ENCODE peak calls at places on chromosomes 5 and 9, in six cellular contexts. Y is choroid plexus epithelial cell, K is AG04449, S is pancreas, M is cardiac muscle cell, O is type B pancreatic cell. H is an unnamed sample.

GRCh38 chr9:107261106-107261505 is 22.0 kb upstream of the RAD23B start:
- DNase-seq in Y (no peak), K (no peak), S (no peak), M (no peak), O (no peak), H (no peak)

GRCh38 chr9:116550728-116551436 is 136.2 kb upstream of the TRIM32 start:
- DNase-seq in Y (peak), K (no peak), S (no peak), M (no peak), O (no peak), H (no peak)

GRCh38 chr9:3732077-3733038 is 206.6 kb upstream of the RFX3 start:
- DNase-seq in Y (peak), K (peak), S (peak), M (peak), O (no peak), H (no peak)

GRCh38 chr9:114180701-114181582 is 25.6 kb downstream of the COL27A1 start:
- DNase-seq in Y (peak), K (no peak), S (no peak), M (peak), O (no peak), H (no peak)

GRCh38 chr5:137336161-137336560 is 163.0 kb downstream of the SPOCK1 start:
- DNase-seq in Y (no peak), K (no peak), S (no peak), M (no peak), O (no peak), H (no peak)

GRCh38 chr9:114117996-114118830 is 19.1 kb upstream of the KIF12 start:
- DNase-seq in Y (no peak), K (no peak), S (peak), M (no peak), O (no peak), H (no peak)

GRCh38 chr5:80246995-80247729 is 8.7 kb downstream of the SERINC5 start:
- DNase-seq in Y (peak), K (peak), S (peak), M (peak), O (no peak), H (no peak)

GRCh38 chr5:139273322-139273571 is 20.3 kb upstream of the MATR3 start:
- DNase-seq in Y (no peak), K (no peak), S (no peak), M (peak), O (no peak), H (no peak)

GRCh38 chr9:131020388-131020787 is 11.4 kb downstream of the LAMC3 start:
- DNase-seq in Y (peak), K (peak), S (no peak), M (no peak), O (no peak), H (no peak)

GRCh38 chr9:123597926-123598556 is 242.0 kb downstream of the CRB2 start:
- DNase-seq in Y (no peak), K (no peak), S (no peak), M (no peak), O (no peak), H (peak)

GRCh38 chr9:128456613-128457061 is 831 bp downstream of the ODF2 start:
- DNase-seq in Y (peak), K (no peak), S (peak), M (peak), O (peak), H (peak)

GRCh38 chr5:57094753-57095683 is 78.8 kb upstream of the GPBP1 start:
- DNase-seq in Y (peak), K (no peak), S (no peak), M (no peak), O (no peak), H (peak)

GRCh38 chr5:96338624-96339023 is 94.4 kb downstream of the PCSK1 start:
- DNase-seq in Y (peak), K (no peak), S (peak), M (no peak), O (no peak), H (no peak)

GRCh38 chr9:121688149-121688680 is 36.8 kb downstream of the DAB2IP start:
- DNase-seq in Y (no peak), K (no peak), S (no peak), M (no peak), O (no peak), H (no peak)

GRCh38 chr9:107749787-107750444 is 260.3 kb upstream of the KLF4 start:
- DNase-seq in Y (peak), K (peak), S (peak), M (no peak), O (no peak), H (peak)

GRCh38 chr9:95447660-95448420 is 68.9 kb downstream of the PTCH1 start:
- DNase-seq in Y (no peak), K (no peak), S (no peak), M (peak), O (no peak), H (no peak)

GRCh38 chr9:137679249-137679648 is 60.4 kb downstream of the EHMT1 start:
- DNase-seq in Y (no peak), K (no peak), S (no peak), M (no peak), O (no peak), H (no peak)

GRCh38 chr9:35520404-35520790 is 30.5 kb downstream of the RUSC2 start:
- DNase-seq in Y (peak), K (no peak), S (no peak), M (no peak), O (no peak), H (no peak)

GRCh38 chr5:150107909-150108447 is 21.6 kb upstream of the CSF1R start:
- DNase-seq in Y (peak), K (peak), S (no peak), M (no peak), O (no peak), H (no peak)

GRCh38 chr5:43959148-43959547 is 356.2 kb downstream of the NNT start:
- DNase-seq in Y (no peak), K (no peak), S (no peak), M (no peak), O (no peak), H (no peak)

GRCh38 chr9:121508415-121508814 is 8.8 kb upstream of the GGTA1 start:
- DNase-seq in Y (no peak), K (no peak), S (no peak), M (no peak), O (no peak), H (no peak)

GRCh38 chr5:97090944-97091343 is 51.5 kb downstream of the LIX1 start:
- DNase-seq in Y (no peak), K (no peak), S (no peak), M (no peak), O (no peak), H (no peak)

GRCh38 chr5:89276566-89277305 is 393.8 kb upstream of the MEF2C start:
- DNase-seq in Y (peak), K (no peak), S (no peak), M (no peak), O (no peak), H (no peak)

GRCh38 chr5:106797996-106798395 is 872.7 kb downstream of the EFNA5 start:
- DNase-seq in Y (no peak), K (no peak), S (no peak), M (no peak), O (no peak), H (no peak)

GRCh38 chr9:86354882-86355399 is 731 bp upstream of the TUT7 start:
- DNase-seq in Y (peak), K (no peak), S (no peak), M (no peak), O (no peak), H (no peak)

GRCh38 chr5:14081791-14082190 is 61.4 kb upstream of the TRIO start:
- DNase-seq in Y (no peak), K (no peak), S (no peak), M (no peak), O (no peak), H (no peak)

GRCh38 chr5:91272858-91273257 is 110.3 kb downstream of the ARRDC3 start:
- DNase-seq in Y (peak), K (no peak), S (no peak), M (no peak), O (no peak), H (no peak)

GRCh38 chr5:36870399-36871040 is 6.0 kb upstream of the NIPBL start:
- DNase-seq in Y (peak), K (no peak), S (no peak), M (peak), O (no peak), H (no peak)

GRCh38 chr9:34370970-34371880 is 5.5 kb downstream of the MYORG start:
- DNase-seq in Y (peak), K (no peak), S (peak), M (no peak), O (no peak), H (peak)
- TF ChIP-seq CTCF in Y (peak), K (peak), S (no peak), M (no peak), O (no peak), H (no peak)

GRCh38 chr9:83920469-83920941 is 727 bp downstream of the KIF27 start:
- DNase-seq in Y (peak), K (no peak), S (no peak), M (peak), O (no peak), H (no peak)
- TF ChIP-seq CTCF in Y (peak), K (peak), S (no peak), M (peak), O (no peak), H (peak)

GRCh38 chr5:126490167-126490937 is 67.1 kb downstream of the GRAMD2B start:
- DNase-seq in Y (peak), K (no peak), S (no peak), M (no peak), O (no peak), H (peak)
- TF ChIP-seq CTCF in Y (peak), K (peak), S (no peak), M (peak), O (peak), H (peak)

DNA sequence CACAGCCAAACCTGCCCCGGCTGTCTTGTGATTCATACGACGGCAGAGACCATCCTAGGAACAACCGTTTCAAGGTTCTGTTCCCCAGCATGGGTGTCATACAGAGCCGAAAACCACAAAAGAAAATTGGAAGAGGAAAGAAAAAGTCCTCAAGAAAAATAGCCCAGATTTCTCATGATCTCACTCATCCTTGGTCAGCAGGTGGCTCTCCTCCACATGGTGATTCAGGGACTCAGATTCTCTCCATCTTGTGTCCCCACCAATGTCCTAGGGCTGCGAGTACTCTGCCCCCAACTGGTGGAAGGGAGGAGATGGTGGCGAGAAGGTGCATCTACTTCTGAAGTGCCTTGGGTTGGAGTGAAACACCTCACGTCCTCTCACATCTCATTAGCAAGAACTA is 25.6 kb downstream of the PDZD2 start:
- DNase-seq in Y (peak), K (no peak), S (no peak), M (no peak), O (no peak), H (no peak)
- TF ChIP-seq CTCF in Y (peak), K (no peak), S (no peak), M (peak), O (peak), H (peak)

GRCh38 chr9:111599948-111600343 is 499 bp upstream of the PTGR1 start:
- DNase-seq in Y (no peak), K (no peak), S (peak), M (no peak), O (no peak), H (no peak)
- TF ChIP-seq CTCF in Y (no peak), K (no peak), S (no peak), M (no peak), O (no peak), H (no peak)

GRCh38 chr9:24657387-24657786 is 111.7 kb upstream of the IZUMO3 start:
- DNase-seq in Y (no peak), K (no peak), S (no peak), M (no peak), O (no peak), H (no peak)
- TF ChIP-seq CTCF in Y (no peak), K (no peak), S (no peak), M (no peak), O (no peak), H (no peak)

GRCh38 chr5:165031361-165031760 is 1525.9 kb downstream of the MAT2B start:
- DNase-seq in Y (no peak), K (no peak), S (no peak), M (no peak), O (no peak), H (no peak)

GRCh38 chr5:165026971-165027370 is 1521.6 kb downstream of the MAT2B start:
- DNase-seq in Y (no peak), K (no peak), S (no peak), M (no peak), O (no peak), H (no peak)

DNA sequence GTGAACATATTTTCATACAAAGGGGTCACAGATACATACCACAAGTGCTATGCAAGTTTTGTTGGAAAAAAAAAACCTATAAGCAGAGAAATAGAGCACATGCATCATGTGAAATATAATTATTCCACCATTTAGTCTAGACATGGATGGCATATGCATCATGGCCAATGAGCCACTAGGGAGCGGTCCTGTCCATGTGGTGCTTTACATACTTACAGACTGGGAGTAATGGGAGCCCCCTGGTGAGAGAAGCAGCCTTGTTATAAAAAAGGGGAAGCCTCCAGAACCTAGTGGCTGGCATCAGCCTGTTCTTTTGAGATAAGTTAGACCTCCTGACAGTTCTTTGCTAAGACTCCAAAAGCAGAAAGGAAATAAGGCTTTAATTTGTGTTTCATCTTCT is 1524.1 kb downstream of the MAT2B start:
- DNase-seq in Y (peak), K (no peak), S (no peak), M (peak), O (no peak), H (no peak)
- TF ChIP-seq CTCF in Y (peak), K (no peak), S (no peak), M (no peak), O (peak), H (no peak)

GRCh38 chr5:41524174-41524573 is 13.8 kb upstream of the PLCXD3 start:
- DNase-seq in Y (peak), K (no peak), S (no peak), M (peak), O (no peak), H (no peak)
- TF ChIP-seq CTCF in Y (peak), K (no peak), S (no peak), M (peak), O (peak), H (no peak)

GRCh38 chr5:144196612-144197011 is 25.9 kb downstream of the KCTD16 start:
- DNase-seq in Y (no peak), K (no peak), S (no peak), M (no peak), O (no peak), H (no peak)
- TF ChIP-seq CTCF in Y (no peak), K (no peak), S (no peak), M (no peak), O (peak), H (no peak)

GRCh38 chr9:32580631-32581300 is 7.8 kb upstream of the NDUFB6 start:
- DNase-seq in Y (no peak), K (no peak), S (no peak), M (peak), O (no peak), H (no peak)

GRCh38 chr9:32578976-32579375 is 6.0 kb upstream of the NDUFB6 start:
- DNase-seq in Y (no peak), K (no peak), S (no peak), M (no peak), O (no peak), H (no peak)

GRCh38 chr9:32584784-32585183 is 11.8 kb upstream of the NDUFB6 start:
- DNase-seq in Y (peak), K (no peak), S (no peak), M (no peak), O (no peak), H (no peak)

GRCh38 chr9:32579706-32580331 is 6.9 kb upstream of the NDUFB6 start:
- DNase-seq in Y (peak), K (no peak), S (peak), M (peak), O (peak), H (peak)

DNA sequence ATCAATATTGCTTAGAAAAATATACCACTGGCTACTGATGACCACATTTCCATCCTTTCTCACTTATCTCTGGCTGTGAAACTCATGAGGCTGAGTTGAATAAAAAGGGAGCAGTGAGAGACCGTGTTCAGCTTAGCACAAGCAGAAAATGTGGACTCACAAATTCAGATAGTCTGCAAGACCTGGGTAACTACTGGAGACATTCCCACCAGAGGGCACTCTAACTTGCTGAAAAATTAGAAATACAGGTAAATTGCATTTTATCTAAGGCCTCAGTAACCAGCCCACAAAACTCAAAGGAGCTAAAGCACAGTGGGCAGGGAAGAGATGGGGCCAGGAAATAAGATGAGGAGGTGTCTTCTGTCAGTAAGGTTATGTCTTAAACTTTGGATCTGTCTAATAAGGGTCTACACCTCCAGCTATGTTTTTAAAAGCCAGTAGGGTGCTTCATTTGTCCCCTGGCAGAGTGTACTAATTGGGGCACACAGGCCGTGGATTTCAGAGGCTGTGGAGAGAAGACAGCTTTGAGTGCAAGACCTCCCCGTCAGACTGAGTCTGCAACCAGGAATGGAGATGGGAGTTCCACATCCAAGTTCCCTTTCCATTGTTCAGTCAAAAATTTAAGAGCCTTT is 8.7 kb upstream of the NDUFB6 start:
- DNase-seq in Y (peak), K (no peak), S (peak), M (peak), O (no peak), H (no peak)
- TF ChIP-seq CTCF in Y (peak), K (peak), S (no peak), M (peak), O (peak), H (peak)

H was measured in osteocyte.